ENCODE peak calls at places on chromosomes 2 and 18, in four cellular contexts. One of them, this sample, is unnamed.

GRCh38 chr2:239465017-239466001 is 64.5 kb upstream of the HDAC4 start:
- DNase-seq in activated naive CD4-positive, alpha-beta T cell treated with anti-CD3 and anti-CD28 coated beads, Interleukin-2, amount 10 ng/mL, durations not matched to agents 7 days and 5 days: no peak
- DNase-seq in nephron progenitor cell: no peak
- DNase-seq in NCI-H82: no peak
- DNase-seq in this sample: no peak

GRCh38 chr18:68402784-68403183 is 312.1 kb downstream of the TMX3 start:
- DNase-seq in activated naive CD4-positive, alpha-beta T cell treated with anti-CD3 and anti-CD28 coated beads, Interleukin-2, amount 10 ng/mL, durations not matched to agents 7 days and 5 days: no peak
- DNase-seq in nephron progenitor cell: no peak
- DNase-seq in NCI-H82: no peak
- DNase-seq in this sample: no peak

GRCh38 chr2:201220102-201220570 is 37.2 kb downstream of the CASP10 start:
- DNase-seq in activated naive CD4-positive, alpha-beta T cell treated with anti-CD3 and anti-CD28 coated beads, Interleukin-2, amount 10 ng/mL, durations not matched to agents 7 days and 5 days: no peak
- DNase-seq in nephron progenitor cell: no peak
- DNase-seq in NCI-H82: no peak
- DNase-seq in this sample: no peak

GRCh38 chr2:129806985-129807384 is 172.5 kb upstream of the RAB6C start:
- DNase-seq in activated naive CD4-positive, alpha-beta T cell treated with anti-CD3 and anti-CD28 coated beads, Interleukin-2, amount 10 ng/mL, durations not matched to agents 7 days and 5 days: no peak
- DNase-seq in nephron progenitor cell: no peak
- DNase-seq in NCI-H82: peak; percentile 29
- DNase-seq in this sample: no peak

GRCh38 chr2:72937356-72937669 is 20.0 kb downstream of the EMX1 start:
- DNase-seq in activated naive CD4-positive, alpha-beta T cell treated with anti-CD3 and anti-CD28 coated beads, Interleukin-2, amount 10 ng/mL, durations not matched to agents 7 days and 5 days: no peak
- DNase-seq in nephron progenitor cell: no peak
- DNase-seq in NCI-H82: peak; percentile 82
- DNase-seq in this sample: no peak

GRCh38 chr2:224156436-224156835 is 117.3 kb upstream of the SERPINE2 start:
- DNase-seq in activated naive CD4-positive, alpha-beta T cell treated with anti-CD3 and anti-CD28 coated beads, Interleukin-2, amount 10 ng/mL, durations not matched to agents 7 days and 5 days: no peak
- DNase-seq in nephron progenitor cell: no peak
- DNase-seq in NCI-H82: no peak
- DNase-seq in this sample: no peak

GRCh38 chr18:48795696-48796095 is 155.1 kb downstream of the SMAD7 start:
- DNase-seq in activated naive CD4-positive, alpha-beta T cell treated with anti-CD3 and anti-CD28 coated beads, Interleukin-2, amount 10 ng/mL, durations not matched to agents 7 days and 5 days: no peak
- DNase-seq in nephron progenitor cell: no peak
- DNase-seq in NCI-H82: no peak
- DNase-seq in this sample: no peak

GRCh38 chr18:61949946-61950345 is 57.1 kb upstream of the RNF152 start:
- DNase-seq in activated naive CD4-positive, alpha-beta T cell treated with anti-CD3 and anti-CD28 coated beads, Interleukin-2, amount 10 ng/mL, durations not matched to agents 7 days and 5 days: no peak
- DNase-seq in nephron progenitor cell: no peak
- DNase-seq in NCI-H82: no peak
- DNase-seq in this sample: no peak

GRCh38 chr18:3434685-3435084 is 15.3 kb upstream of the TGIF1 start:
- DNase-seq in activated naive CD4-positive, alpha-beta T cell treated with anti-CD3 and anti-CD28 coated beads, Interleukin-2, amount 10 ng/mL, durations not matched to agents 7 days and 5 days: no peak
- DNase-seq in nephron progenitor cell: no peak
- DNase-seq in NCI-H82: no peak
- DNase-seq in this sample: no peak

GRCh38 chr2:239817011-239817490 is 208.1 kb downstream of the NDUFA10 start:
- DNase-seq in activated naive CD4-positive, alpha-beta T cell treated with anti-CD3 and anti-CD28 coated beads, Interleukin-2, amount 10 ng/mL, durations not matched to agents 7 days and 5 days: no peak
- DNase-seq in nephron progenitor cell: no peak
- DNase-seq in NCI-H82: no peak
- DNase-seq in this sample: no peak

GRCh38 chr2:229882583-229882982 is 39.2 kb downstream of the TRIP12 start:
- DNase-seq in activated naive CD4-positive, alpha-beta T cell treated with anti-CD3 and anti-CD28 coated beads, Interleukin-2, amount 10 ng/mL, durations not matched to agents 7 days and 5 days: no peak
- DNase-seq in nephron progenitor cell: no peak
- DNase-seq in NCI-H82: no peak
- DNase-seq in this sample: no peak

GRCh38 chr2:39718483-39718882 is 52.8 kb downstream of the TMEM178A start:
- DNase-seq in activated naive CD4-positive, alpha-beta T cell treated with anti-CD3 and anti-CD28 coated beads, Interleukin-2, amount 10 ng/mL, durations not matched to agents 7 days and 5 days: no peak
- DNase-seq in nephron progenitor cell: no peak
- DNase-seq in NCI-H82: no peak
- DNase-seq in this sample: no peak

GRCh38 chr2:158600155-158600802 is 143.5 kb downstream of the PKP4 start:
- DNase-seq in activated naive CD4-positive, alpha-beta T cell treated with anti-CD3 and anti-CD28 coated beads, Interleukin-2, amount 10 ng/mL, durations not matched to agents 7 days and 5 days: no peak
- DNase-seq in nephron progenitor cell: no peak
- DNase-seq in NCI-H82: no peak
- DNase-seq in this sample: no peak

GRCh38 chr2:151614606-151615306 is 119.5 kb downstream of the NEB start:
- DNase-seq in activated naive CD4-positive, alpha-beta T cell treated with anti-CD3 and anti-CD28 coated beads, Interleukin-2, amount 10 ng/mL, durations not matched to agents 7 days and 5 days: no peak
- DNase-seq in nephron progenitor cell: no peak
- DNase-seq in NCI-H82: no peak
- DNase-seq in this sample: no peak

GRCh38 chr2:128228894-128229293 is 89.8 kb downstream of the HS6ST1 start:
- DNase-seq in activated naive CD4-positive, alpha-beta T cell treated with anti-CD3 and anti-CD28 coated beads, Interleukin-2, amount 10 ng/mL, durations not matched to agents 7 days and 5 days: no peak
- DNase-seq in nephron progenitor cell: no peak
- DNase-seq in NCI-H82: no peak
- DNase-seq in this sample: no peak

GRCh38 chr2:28809927-28810326 is 707 bp upstream of the SPDYA start:
- DNase-seq in activated naive CD4-positive, alpha-beta T cell treated with anti-CD3 and anti-CD28 coated beads, Interleukin-2, amount 10 ng/mL, durations not matched to agents 7 days and 5 days: peak; percentile 23
- DNase-seq in nephron progenitor cell: no peak
- DNase-seq in NCI-H82: peak; percentile 37
- DNase-seq in this sample: no peak

GRCh38 chr2:98334439-98335078 is 11.7 kb upstream of the CNGA3 start:
- DNase-seq in activated naive CD4-positive, alpha-beta T cell treated with anti-CD3 and anti-CD28 coated beads, Interleukin-2, amount 10 ng/mL, durations not matched to agents 7 days and 5 days: no peak
- DNase-seq in nephron progenitor cell: no peak
- DNase-seq in NCI-H82: no peak
- DNase-seq in this sample: no peak

GRCh38 chr2:224875870-224876269 is 159.7 kb upstream of the CCDC195 start:
- DNase-seq in activated naive CD4-positive, alpha-beta T cell treated with anti-CD3 and anti-CD28 coated beads, Interleukin-2, amount 10 ng/mL, durations not matched to agents 7 days and 5 days: no peak
- DNase-seq in nephron progenitor cell: no peak
- DNase-seq in NCI-H82: no peak
- DNase-seq in this sample: no peak

GRCh38 chr18:32373995-32374394 is 96.7 kb downstream of the GAREM1 start:
- DNase-seq in activated naive CD4-positive, alpha-beta T cell treated with anti-CD3 and anti-CD28 coated beads, Interleukin-2, amount 10 ng/mL, durations not matched to agents 7 days and 5 days: no peak
- DNase-seq in nephron progenitor cell: no peak
- DNase-seq in NCI-H82: peak; percentile 79
- DNase-seq in this sample: peak; percentile 9

GRCh38 chr2:42129487-42129852 is 39.7 kb upstream of the EML4 start:
- DNase-seq in activated naive CD4-positive, alpha-beta T cell treated with anti-CD3 and anti-CD28 coated beads, Interleukin-2, amount 10 ng/mL, durations not matched to agents 7 days and 5 days: no peak
- DNase-seq in nephron progenitor cell: no peak
- DNase-seq in NCI-H82: no peak
- DNase-seq in this sample: no peak

GRCh38 chr2:18410543-18410942 is 149.9 kb downstream of the RDH14 start:
- DNase-seq in activated naive CD4-positive, alpha-beta T cell treated with anti-CD3 and anti-CD28 coated beads, Interleukin-2, amount 10 ng/mL, durations not matched to agents 7 days and 5 days: no peak
- DNase-seq in nephron progenitor cell: no peak
- DNase-seq in NCI-H82: no peak
- DNase-seq in this sample: no peak

GRCh38 chr2:44360749-44361329 is 455 bp downstream of the PREPL start:
- DNase-seq in activated naive CD4-positive, alpha-beta T cell treated with anti-CD3 and anti-CD28 coated beads, Interleukin-2, amount 10 ng/mL, durations not matched to agents 7 days and 5 days: peak; percentile 25
- DNase-seq in nephron progenitor cell: peak; percentile 2
- DNase-seq in NCI-H82: peak; percentile 68
- DNase-seq in this sample: no peak

GRCh38 chr18:10346786-10347415 is 107.5 kb upstream of the APCDD1 start:
- DNase-seq in activated naive CD4-positive, alpha-beta T cell treated with anti-CD3 and anti-CD28 coated beads, Interleukin-2, amount 10 ng/mL, durations not matched to agents 7 days and 5 days: no peak
- DNase-seq in nephron progenitor cell: no peak
- DNase-seq in NCI-H82: no peak
- DNase-seq in this sample: no peak

GRCh38 chr2:60472026-60472425 is 81.4 kb downstream of the BCL11A start:
- DNase-seq in activated naive CD4-positive, alpha-beta T cell treated with anti-CD3 and anti-CD28 coated beads, Interleukin-2, amount 10 ng/mL, durations not matched to agents 7 days and 5 days: no peak
- DNase-seq in nephron progenitor cell: no peak
- DNase-seq in NCI-H82: no peak
- DNase-seq in this sample: no peak

GRCh38 chr18:63439334-63439733 is 17.1 kb upstream of the VPS4B start:
- DNase-seq in activated naive CD4-positive, alpha-beta T cell treated with anti-CD3 and anti-CD28 coated beads, Interleukin-2, amount 10 ng/mL, durations not matched to agents 7 days and 5 days: peak; percentile 60
- DNase-seq in nephron progenitor cell: peak; percentile 50
- DNase-seq in NCI-H82: peak; percentile 79
- DNase-seq in this sample: peak; percentile 57

GRCh38 chr2:12844511-12844910 is 127.8 kb downstream of the TRIB2 start:
- DNase-seq in activated naive CD4-positive, alpha-beta T cell treated with anti-CD3 and anti-CD28 coated beads, Interleukin-2, amount 10 ng/mL, durations not matched to agents 7 days and 5 days: no peak
- DNase-seq in nephron progenitor cell: no peak
- DNase-seq in NCI-H82: no peak
- DNase-seq in this sample: no peak

GRCh38 chr2:11368059-11368572 is 23.7 kb upstream of the ROCK2 start:
- DNase-seq in activated naive CD4-positive, alpha-beta T cell treated with anti-CD3 and anti-CD28 coated beads, Interleukin-2, amount 10 ng/mL, durations not matched to agents 7 days and 5 days: no peak
- DNase-seq in nephron progenitor cell: no peak
- DNase-seq in NCI-H82: no peak
- DNase-seq in this sample: peak; percentile 37

GRCh38 chr18:67379991-67380390 is 136.5 kb downstream of the DSEL start:
- DNase-seq in activated naive CD4-positive, alpha-beta T cell treated with anti-CD3 and anti-CD28 coated beads, Interleukin-2, amount 10 ng/mL, durations not matched to agents 7 days and 5 days: no peak
- DNase-seq in nephron progenitor cell: no peak
- DNase-seq in NCI-H82: no peak
- DNase-seq in this sample: no peak

GRCh38 chr2:225122582-225123486 is 80.6 kb upstream of the DOCK10 start:
- DNase-seq in activated naive CD4-positive, alpha-beta T cell treated with anti-CD3 and anti-CD28 coated beads, Interleukin-2, amount 10 ng/mL, durations not matched to agents 7 days and 5 days: peak; percentile 41
- DNase-seq in nephron progenitor cell: peak; percentile 18
- DNase-seq in NCI-H82: peak; percentile 50
- DNase-seq in this sample: peak; percentile 68

GRCh38 chr2:71422786-71423185 is 30.6 kb upstream of the DYSF start:
- DNase-seq in activated naive CD4-positive, alpha-beta T cell treated with anti-CD3 and anti-CD28 coated beads, Interleukin-2, amount 10 ng/mL, durations not matched to agents 7 days and 5 days: no peak
- DNase-seq in nephron progenitor cell: no peak
- DNase-seq in NCI-H82: no peak
- DNase-seq in this sample: no peak

GRCh38 chr2:194672994-194673393 is 984.0 kb upstream of the SLC39A10 start:
- DNase-seq in activated naive CD4-positive, alpha-beta T cell treated with anti-CD3 and anti-CD28 coated beads, Interleukin-2, amount 10 ng/mL, durations not matched to agents 7 days and 5 days: no peak
- DNase-seq in nephron progenitor cell: no peak
- DNase-seq in NCI-H82: no peak
- DNase-seq in this sample: no peak

GRCh38 chr2:50729306-50730105 is 302.4 kb downstream of the NRXN1 start:
- DNase-seq in activated naive CD4-positive, alpha-beta T cell treated with anti-CD3 and anti-CD28 coated beads, Interleukin-2, amount 10 ng/mL, durations not matched to agents 7 days and 5 days: no peak
- DNase-seq in nephron progenitor cell: no peak
- DNase-seq in NCI-H82: no peak
- DNase-seq in this sample: no peak

GRCh38 chr2:107634172-107634571 is 192.5 kb upstream of the RGPD4 start:
- DNase-seq in activated naive CD4-positive, alpha-beta T cell treated with anti-CD3 and anti-CD28 coated beads, Interleukin-2, amount 10 ng/mL, durations not matched to agents 7 days and 5 days: no peak
- DNase-seq in nephron progenitor cell: no peak
- DNase-seq in NCI-H82: no peak
- DNase-seq in this sample: no peak

GRCh38 chr2:63665091-63665490 is 76.3 kb downstream of the MDH1 start:
- DNase-seq in activated naive CD4-positive, alpha-beta T cell treated with anti-CD3 and anti-CD28 coated beads, Interleukin-2, amount 10 ng/mL, durations not matched to agents 7 days and 5 days: no peak
- DNase-seq in nephron progenitor cell: no peak
- DNase-seq in NCI-H82: no peak
- DNase-seq in this sample: no peak

GRCh38 chr2:170022692-170023091 is 155.3 kb upstream of the MYO3B start:
- DNase-seq in activated naive CD4-positive, alpha-beta T cell treated with anti-CD3 and anti-CD28 coated beads, Interleukin-2, amount 10 ng/mL, durations not matched to agents 7 days and 5 days: no peak
- DNase-seq in nephron progenitor cell: no peak
- DNase-seq in NCI-H82: peak; percentile 36
- DNase-seq in this sample: peak; percentile 53

GRCh38 chr2:8833863-8834262 is 3.5 kb downstream of the KIDINS220 start:
- DNase-seq in activated naive CD4-positive, alpha-beta T cell treated with anti-CD3 and anti-CD28 coated beads, Interleukin-2, amount 10 ng/mL, durations not matched to agents 7 days and 5 days: no peak
- DNase-seq in nephron progenitor cell: no peak
- DNase-seq in NCI-H82: no peak
- DNase-seq in this sample: no peak

GRCh38 chr2:152396763-152397162 is 61.8 kb downstream of the FMNL2 start:
- DNase-seq in activated naive CD4-positive, alpha-beta T cell treated with anti-CD3 and anti-CD28 coated beads, Interleukin-2, amount 10 ng/mL, durations not matched to agents 7 days and 5 days: no peak
- DNase-seq in nephron progenitor cell: no peak
- DNase-seq in NCI-H82: no peak
- DNase-seq in this sample: no peak

GRCh38 chr18:70555046-70555445 is 266.2 kb downstream of the SOCS6 start:
- DNase-seq in activated naive CD4-positive, alpha-beta T cell treated with anti-CD3 and anti-CD28 coated beads, Interleukin-2, amount 10 ng/mL, durations not matched to agents 7 days and 5 days: no peak
- DNase-seq in nephron progenitor cell: no peak
- DNase-seq in NCI-H82: no peak
- DNase-seq in this sample: no peak